ENCODE peak calls at places on chromosomes 2 and 18, in four cellular contexts. D is endodermal cell, V is body of pancreas, Q is SJSA1. O is an unnamed sample.

GRCh38 chr2:74304332-74305148 is 38.7 kb downstream of the SLC4A5 start:
- DNase-seq in D (no peak), V (no peak), Q (no peak), O (no peak)

GRCh38 chr2:3778016-3778415 is 74.6 kb downstream of the DCDC2C start:
- DNase-seq in D (no peak), V (no peak), Q (no peak), O (no peak)

GRCh38 chr2:239181601-239182471 is 219.0 kb downstream of the HDAC4 start:
- DNase-seq in D (peak; percentile 65), V (no peak), Q (peak; percentile 36), O (no peak)

GRCh38 chr2:121149384-121149783 is 135.6 kb downstream of the TFCP2L1 start:
- DNase-seq in D (no peak), V (no peak), Q (no peak), O (no peak)

GRCh38 chr2:153595939-153596338 is 117.4 kb upstream of the RPRM start:
- DNase-seq in D (peak; percentile 47), V (no peak), Q (no peak), O (no peak)

GRCh38 chr2:17690776-17691175 is 62.8 kb downstream of the SMC6 start:
- DNase-seq in D (no peak), V (no peak), Q (no peak), O (no peak)

GRCh38 chr2:152694161-152694661 is 23.1 kb downstream of the PRPF40A start:
- DNase-seq in D (no peak), V (no peak), Q (peak; percentile 70), O (no peak)

GRCh38 chr2:241035142-241035817 is 36.9 kb downstream of the SNED1 start:
- DNase-seq in D (peak; percentile 77), V (no peak), Q (peak; percentile 93), O (no peak)

GRCh38 chr18:50594931-50595330 is 35.0 kb downstream of the MAPK4 start:
- DNase-seq in D (no peak), V (no peak), Q (no peak), O (no peak)

GRCh38 chr2:218896501-218897393 is 16.1 kb downstream of the WNT10A start:
- DNase-seq in D (peak; percentile 80), V (peak; percentile 23), Q (peak; percentile 47), O (no peak)

GRCh38 chr2:216464104-216464720 is 34.4 kb upstream of the RPL37A start:
- DNase-seq in D (no peak), V (no peak), Q (no peak), O (no peak)

GRCh38 chr2:151823651-151824050 is 4.6 kb downstream of the ARL5A start:
- DNase-seq in D (no peak), V (no peak), Q (no peak), O (no peak)

GRCh38 chr2:176134978-176135575 is 5.6 kb downstream of the HOXD8 start:
- DNase-seq in D (no peak), V (no peak), Q (no peak), O (no peak)

GRCh38 chr2:219542931-219543595 is 546 bp downstream of the CHPF start:
- DNase-seq in D (no peak), V (peak; percentile 39), Q (no peak), O (no peak)

GRCh38 chr18:64645753-64646152 is 496.9 kb upstream of the LINC00305 start:
- DNase-seq in D (no peak), V (no peak), Q (no peak), O (no peak)

GRCh38 chr2:70936979-70937811 is 1.5 kb downstream of the ATP6V1B1 start:
- DNase-seq in D (peak; percentile 61), V (no peak), Q (peak; percentile 29), O (no peak)

GRCh38 chr2:168456526-168457176 is 579 bp downstream of the CERS6 start:
- DNase-seq in D (peak; percentile 79), V (peak; percentile 31), Q (peak; percentile 45), O (no peak)

GRCh38 chr18:45775241-45775676 is 50.2 kb upstream of the SIGLEC15 start:
- DNase-seq in D (peak; percentile 91), V (peak; percentile 77), Q (no peak), O (no peak)

GRCh38 chr18:8813621-8814020 is 108.3 kb downstream of the MTCL1 start:
- DNase-seq in D (no peak), V (no peak), Q (no peak), O (no peak)

GRCh38 chr2:39696072-39696471 is 30.4 kb downstream of the TMEM178A start:
- DNase-seq in D (no peak), V (no peak), Q (peak; percentile 67), O (no peak)

GRCh38 chr2:201909961-201910361 is 103.6 kb downstream of the CDK15 start:
- DNase-seq in D (no peak), V (no peak), Q (no peak), O (no peak)

GRCh38 chr18:78069784-78070664 is 820.4 kb downstream of the GALR1 start:
- DNase-seq in D (no peak), V (peak; percentile 28), Q (no peak), O (no peak)

GRCh38 chr2:173550143-173550542 is 195.5 kb downstream of the CDCA7 start:
- DNase-seq in D (no peak), V (no peak), Q (peak; percentile 56), O (no peak)

GRCh38 chr2:162509288-162509968 is 165.5 kb downstream of the GCA start:
- DNase-seq in D (no peak), V (no peak), Q (no peak), O (no peak)

GRCh38 chr2:24621779-24622538 is 130.9 kb downstream of the NCOA1 start:
- DNase-seq in D (no peak), V (no peak), Q (no peak), O (no peak)

GRCh38 chr2:25397777-25398176 is 56.1 kb upstream of the DNMT3A start:
- DNase-seq in D (no peak), V (no peak), Q (no peak), O (no peak)

GRCh38 chr18:79961527-79962291 is 2.7 kb upstream of the HSBP1L1 start:
- DNase-seq in D (peak; percentile 52), V (no peak), Q (no peak), O (no peak)

GRCh38 chr2:12502759-12503158 is 214.0 kb upstream of the TRIB2 start:
- DNase-seq in D (no peak), V (no peak), Q (no peak), O (no peak)

GRCh38 chr18:48158721-48159120 is 228.3 kb upstream of the SMAD2 start:
- DNase-seq in D (peak; percentile 11), V (no peak), Q (no peak), O (no peak)

GRCh38 chr18:48161201-48161910 is 230.9 kb upstream of the SMAD2 start:
- DNase-seq in D (peak; percentile 95), V (peak; percentile 86), Q (peak; percentile 72), O (no peak)

GRCh38 chr18:48161911-48162698 is 231.6 kb upstream of the SMAD2 start:
- DNase-seq in D (no peak), V (no peak), Q (no peak), O (no peak)

GRCh38 chr18:48159816-48160215 is 229.4 kb upstream of the SMAD2 start:
- DNase-seq in D (no peak), V (no peak), Q (no peak), O (no peak)

GRCh38 chr18:48160622-48161021 is 230.2 kb upstream of the SMAD2 start:
- DNase-seq in D (no peak), V (no peak), Q (no peak), O (no peak)
- H3K4me1 ChIP-seq in D (no peaks in the 10 kb centered on the region), V (peaks cover 31% of the 10 kb centered on the region), Q (peaks cover 8% of the 10 kb centered on the region), O (peaks cover 49% of the 10 kb centered on the region)

GRCh38 chr2:101704046-101704466 is 6.5 kb downstream of the MAP4K4 start:
- DNase-seq in D (no peak), V (no peak), Q (no peak), O (no peak)

GRCh38 chr2:101704816-101705565 is 7.5 kb downstream of the MAP4K4 start:
- DNase-seq in D (no peak), V (no peak), Q (no peak), O (no peak)

GRCh38 chr2:101706121-101706818 is 8.8 kb downstream of the MAP4K4 start:
- DNase-seq in D (no peak), V (no peak), Q (no peak), O (no peak)

GRCh38 chr2:101710036-101710689 is 12.7 kb downstream of the MAP4K4 start:
- DNase-seq in D (no peak), V (no peak), Q (no peak), O (no peak)

DNA sequence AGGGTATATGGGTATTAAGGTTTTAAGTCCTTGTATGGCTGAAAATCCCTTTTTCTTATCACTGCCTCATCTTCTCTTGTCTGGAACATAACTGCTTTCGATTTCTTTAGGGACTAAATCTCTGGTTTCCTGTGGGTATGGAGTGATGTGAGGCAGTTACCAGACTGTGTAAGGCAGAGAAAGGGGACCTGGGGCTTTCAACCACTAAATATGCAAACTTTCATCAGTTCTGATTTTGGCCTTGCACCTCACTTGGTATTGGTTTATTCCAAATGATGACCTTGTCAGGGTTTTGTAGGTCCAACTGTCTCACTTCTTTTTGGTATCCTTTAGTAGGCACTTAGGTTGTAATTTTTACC is 9.3 kb downstream of the MAP4K4 start:
- DNase-seq in D (no peak), V (no peak), Q (no peak), O (no peak)
- H3K4me1 ChIP-seq in D (no peaks in the 10 kb centered on the region), V (peaks cover 45% of the 10 kb centered on the region), Q (peaks cover 42% of the 10 kb centered on the region), O (peaks cover 9% of the 10 kb centered on the region)

GRCh38 chr2:144479138-144479537 is 40.8 kb downstream of the ZEB2 start:
- DNase-seq in D (peak; percentile 89), V (no peak), Q (no peak), O (no peak)

GRCh38 chr2:144479659-144480058 is 40.3 kb downstream of the ZEB2 start:
- DNase-seq in D (peak; percentile 80), V (no peak), Q (no peak), O (no peak)

GRCh38 chr2:144481666-144482065 is 38.3 kb downstream of the ZEB2 start:
- DNase-seq in D (no peak), V (no peak), Q (no peak), O (no peak)

GRCh38 chr2:144480257-144480656 is 39.7 kb downstream of the ZEB2 start:
- DNase-seq in D (no peak), V (no peak), Q (no peak), O (no peak)

GRCh38 chr2:144481109-144481508 is 38.8 kb downstream of the ZEB2 start:
- DNase-seq in D (no peak), V (no peak), Q (no peak), O (no peak)
- H3K4me1 ChIP-seq in D (peaks cover 8% of the 10 kb centered on the region), V (peaks cover 2% of the 10 kb centered on the region), Q (peaks cover 62% of the 10 kb centered on the region), O (peaks cover 70% of the 10 kb centered on the region)

DNA sequence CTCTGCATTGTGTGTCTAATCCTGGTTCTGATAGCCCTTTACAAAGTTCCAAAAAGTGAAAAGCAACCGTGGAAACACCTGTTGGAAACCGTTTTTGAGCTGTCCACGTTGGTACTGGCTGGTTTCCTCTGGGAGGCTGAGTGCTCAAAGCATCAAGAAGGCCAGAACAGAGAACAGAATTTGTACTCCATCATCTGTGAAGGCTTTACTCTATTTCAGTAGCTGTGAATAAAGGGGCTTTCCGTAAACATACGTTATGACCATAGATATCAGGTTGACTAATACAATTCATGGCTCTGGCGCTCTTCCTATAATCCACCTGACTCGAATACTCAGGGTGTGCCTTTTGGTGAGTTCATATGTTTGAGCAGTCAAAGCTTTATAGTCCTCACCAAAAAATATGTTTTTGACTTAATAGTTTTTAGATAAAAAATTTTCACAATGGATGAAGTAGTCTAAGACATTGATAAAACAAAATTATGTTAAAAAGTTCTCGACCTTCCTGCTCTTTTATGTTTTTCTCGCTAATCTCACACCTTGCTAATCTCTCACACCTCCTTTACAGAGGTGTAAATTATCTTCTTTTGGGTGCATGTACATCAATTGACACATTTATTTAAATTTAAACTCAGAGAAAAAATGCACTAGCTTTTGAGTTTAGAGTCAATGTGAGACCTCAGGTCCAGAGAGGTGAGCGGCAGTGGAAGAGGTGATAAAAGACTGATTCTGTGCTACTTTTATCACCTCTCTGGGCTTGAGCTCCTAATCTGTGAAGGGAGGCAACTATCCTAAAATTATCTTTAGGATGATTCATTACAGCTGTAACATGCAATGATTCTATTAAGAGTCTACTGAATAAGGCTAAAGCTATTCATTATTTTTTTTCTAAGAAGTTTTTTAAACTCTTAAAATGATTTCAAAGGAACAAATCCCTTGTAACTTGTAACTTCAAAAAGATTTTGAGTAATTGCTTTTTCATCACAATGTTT is 65.3 kb downstream of the CXCR4 start:
- DNase-seq in D (no peak), V (no peak), Q (no peak), O (no peak)
- H3K4me1 ChIP-seq in D (peaks cover 5% of the 10 kb centered on the region), V (no peaks in the 10 kb centered on the region), Q (no peaks in the 10 kb centered on the region), O (no peaks in the 10 kb centered on the region)